ENCODE peak calls at places on chromosomes 7 and 10, in eight cellular contexts. One of them, this sample, is unnamed.

GRCh38 chr7:22565315-22565811 is 65.4 kb upstream of the STEAP1B start:
- DNase-seq in adrenal gland: no peak
- DNase-seq in adipocyte: peak
- DNase-seq in SJCRH30: no peak
- DNase-seq in cardiac muscle cell: peak
- DNase-seq in CD4-positive, alpha-beta memory T cell: no peak
- DNase-seq in GM23248: peak
- DNase-seq in ovary: no peak
- DNase-seq in this sample: no peak

GRCh38 chr10:89301721-89302445 is at the start of gene IFIT2:
- DNase-seq in adrenal gland: peak
- DNase-seq in adipocyte: peak
- DNase-seq in SJCRH30: peak
- DNase-seq in cardiac muscle cell: peak
- DNase-seq in CD4-positive, alpha-beta memory T cell: peak
- DNase-seq in GM23248: peak
- DNase-seq in ovary: peak
- DNase-seq in this sample: peak

GRCh38 chr10:70052462-70053211 is at the start of gene MACROH2A2:
- DNase-seq in adrenal gland: peak
- DNase-seq in adipocyte: peak
- DNase-seq in SJCRH30: peak
- DNase-seq in cardiac muscle cell: peak
- DNase-seq in CD4-positive, alpha-beta memory T cell: no peak
- DNase-seq in GM23248: peak
- DNase-seq in ovary: peak
- DNase-seq in this sample: no peak

GRCh38 chr7:24192701-24193100 is 91.3 kb upstream of the NPY start:
- DNase-seq in adrenal gland: no peak
- DNase-seq in adipocyte: no peak
- DNase-seq in SJCRH30: no peak
- DNase-seq in cardiac muscle cell: no peak
- DNase-seq in CD4-positive, alpha-beta memory T cell: no peak
- DNase-seq in GM23248: no peak
- DNase-seq in ovary: no peak
- DNase-seq in this sample: no peak

GRCh38 chr7:33040803-33041516 is 21.6 kb downstream of the NT5C3A start:
- DNase-seq in adrenal gland: peak
- DNase-seq in adipocyte: peak
- DNase-seq in SJCRH30: no peak
- DNase-seq in cardiac muscle cell: peak
- DNase-seq in CD4-positive, alpha-beta memory T cell: peak
- DNase-seq in GM23248: peak
- DNase-seq in ovary: no peak
- DNase-seq in this sample: no peak

GRCh38 chr10:128463991-128464755 is 337.9 kb upstream of the MKI67 start:
- DNase-seq in adrenal gland: peak
- DNase-seq in adipocyte: peak
- DNase-seq in SJCRH30: peak
- DNase-seq in cardiac muscle cell: peak
- DNase-seq in CD4-positive, alpha-beta memory T cell: peak
- DNase-seq in GM23248: peak
- DNase-seq in ovary: peak
- DNase-seq in this sample: peak

GRCh38 chr10:78302989-78303854 is 269.6 kb downstream of the RPS24 start:
- DNase-seq in adrenal gland: peak
- DNase-seq in adipocyte: peak
- DNase-seq in SJCRH30: peak
- DNase-seq in cardiac muscle cell: peak
- DNase-seq in CD4-positive, alpha-beta memory T cell: peak
- DNase-seq in GM23248: peak
- DNase-seq in ovary: peak
- DNase-seq in this sample: peak

GRCh38 chr7:101121996-101122932 is 4.6 kb upstream of the SERPINE1 start:
- DNase-seq in adrenal gland: peak
- DNase-seq in adipocyte: peak
- DNase-seq in SJCRH30: peak
- DNase-seq in cardiac muscle cell: peak
- DNase-seq in CD4-positive, alpha-beta memory T cell: no peak
- DNase-seq in GM23248: peak
- DNase-seq in ovary: peak
- DNase-seq in this sample: no peak

GRCh38 chr10:75399461-75400162 is 2.0 kb downstream of the ZNF503 start:
- DNase-seq in adrenal gland: peak
- DNase-seq in adipocyte: peak
- DNase-seq in SJCRH30: peak
- DNase-seq in cardiac muscle cell: peak
- DNase-seq in CD4-positive, alpha-beta memory T cell: peak
- DNase-seq in GM23248: peak
- DNase-seq in ovary: peak
- DNase-seq in this sample: no peak

GRCh38 chr7:131159961-131160361 is 167.7 kb upstream of the MKLN1 start:
- DNase-seq in adrenal gland: no peak
- DNase-seq in adipocyte: peak
- DNase-seq in SJCRH30: no peak
- DNase-seq in cardiac muscle cell: peak
- DNase-seq in CD4-positive, alpha-beta memory T cell: no peak
- DNase-seq in GM23248: peak
- DNase-seq in ovary: no peak
- DNase-seq in this sample: no peak

GRCh38 chr7:111113263-111114017 is 22.5 kb downstream of the LRRN3 start:
- DNase-seq in adrenal gland: no peak
- DNase-seq in adipocyte: peak
- DNase-seq in SJCRH30: no peak
- DNase-seq in cardiac muscle cell: peak
- DNase-seq in CD4-positive, alpha-beta memory T cell: no peak
- DNase-seq in GM23248: peak
- DNase-seq in ovary: no peak
- DNase-seq in this sample: no peak

GRCh38 chr10:74586088-74586585 is 240.3 kb upstream of the KAT6B start:
- DNase-seq in adrenal gland: no peak
- DNase-seq in adipocyte: peak
- DNase-seq in SJCRH30: no peak
- DNase-seq in cardiac muscle cell: peak
- DNase-seq in CD4-positive, alpha-beta memory T cell: peak
- DNase-seq in GM23248: peak
- DNase-seq in ovary: no peak
- DNase-seq in this sample: peak

GRCh38 chr10:132696204-132696603 is 89.7 kb downstream of the NKX6-2 start:
- DNase-seq in adrenal gland: no peak
- DNase-seq in adipocyte: no peak
- DNase-seq in SJCRH30: no peak
- DNase-seq in cardiac muscle cell: no peak
- DNase-seq in CD4-positive, alpha-beta memory T cell: no peak
- DNase-seq in GM23248: no peak
- DNase-seq in ovary: no peak
- DNase-seq in this sample: peak

GRCh38 chr10:11595395-11595692 is 16.1 kb downstream of the USP6NL start:
- DNase-seq in adrenal gland: peak
- DNase-seq in adipocyte: peak
- DNase-seq in SJCRH30: no peak
- DNase-seq in cardiac muscle cell: peak
- DNase-seq in CD4-positive, alpha-beta memory T cell: no peak
- DNase-seq in GM23248: peak
- DNase-seq in ovary: no peak
- DNase-seq in this sample: no peak

GRCh38 chr7:105698531-105698930 is 117.2 kb upstream of the EFCAB10 start:
- DNase-seq in adrenal gland: no peak
- DNase-seq in adipocyte: no peak
- DNase-seq in SJCRH30: no peak
- DNase-seq in cardiac muscle cell: no peak
- DNase-seq in CD4-positive, alpha-beta memory T cell: no peak
- DNase-seq in GM23248: no peak
- DNase-seq in ovary: no peak
- DNase-seq in this sample: no peak

GRCh38 chr7:157627033-157627432 is 290.2 kb downstream of the DNAJB6 start:
- DNase-seq in adrenal gland: no peak
- DNase-seq in adipocyte: no peak
- DNase-seq in SJCRH30: no peak
- DNase-seq in cardiac muscle cell: no peak
- DNase-seq in CD4-positive, alpha-beta memory T cell: no peak
- DNase-seq in GM23248: no peak
- DNase-seq in ovary: no peak
- DNase-seq in this sample: no peak

GRCh38 chr10:92595505-92595904 is 2.6 kb downstream of the KIF11 start:
- DNase-seq in adrenal gland: no peak
- DNase-seq in adipocyte: no peak
- DNase-seq in SJCRH30: no peak
- DNase-seq in cardiac muscle cell: no peak
- DNase-seq in CD4-positive, alpha-beta memory T cell: no peak
- DNase-seq in GM23248: no peak
- DNase-seq in ovary: no peak
- DNase-seq in this sample: no peak

GRCh38 chr10:92592761-92593552 is at the start of gene KIF11:
- DNase-seq in adrenal gland: peak
- DNase-seq in adipocyte: peak
- DNase-seq in SJCRH30: peak
- DNase-seq in cardiac muscle cell: peak
- DNase-seq in CD4-positive, alpha-beta memory T cell: peak
- DNase-seq in GM23248: peak
- DNase-seq in ovary: peak
- DNase-seq in this sample: peak

GRCh38 chr10:92593553-92594046 is 670 bp downstream of the KIF11 start:
- DNase-seq in adrenal gland: no peak
- DNase-seq in adipocyte: peak
- DNase-seq in SJCRH30: no peak
- DNase-seq in cardiac muscle cell: peak
- DNase-seq in CD4-positive, alpha-beta memory T cell: no peak
- DNase-seq in GM23248: no peak
- DNase-seq in ovary: no peak
- DNase-seq in this sample: peak

GRCh38 chr10:92591550-92592140 is 1.3 kb upstream of the KIF11 start:
- DNase-seq in adrenal gland: peak
- DNase-seq in adipocyte: peak
- DNase-seq in SJCRH30: no peak
- DNase-seq in cardiac muscle cell: peak
- DNase-seq in CD4-positive, alpha-beta memory T cell: peak
- DNase-seq in GM23248: peak
- DNase-seq in ovary: peak
- DNase-seq in this sample: peak

GRCh38 chr10:92594194-92594593 is 1.3 kb downstream of the KIF11 start:
- DNase-seq in adrenal gland: no peak
- DNase-seq in adipocyte: peak
- DNase-seq in SJCRH30: no peak
- DNase-seq in cardiac muscle cell: no peak
- DNase-seq in CD4-positive, alpha-beta memory T cell: no peak
- DNase-seq in GM23248: peak
- DNase-seq in ovary: no peak
- DNase-seq in this sample: peak
- H3K4me3 ChIP-seq in adrenal gland: no peak
- H3K4me3 ChIP-seq in adipocyte: peak
- H3K4me3 ChIP-seq in SJCRH30: peak
- H3K4me3 ChIP-seq in cardiac muscle cell: peak
- H3K4me3 ChIP-seq in CD4-positive, alpha-beta memory T cell: peak
- H3K4me3 ChIP-seq in GM23248: peak
- H3K4me3 ChIP-seq in ovary: no peak
- H3K4me3 ChIP-seq in this sample: peak

GRCh38 chr7:81770823-81771222 is 976 bp upstream of the HGF start:
- DNase-seq in adrenal gland: no peak
- DNase-seq in adipocyte: no peak
- DNase-seq in SJCRH30: no peak
- DNase-seq in cardiac muscle cell: no peak
- DNase-seq in CD4-positive, alpha-beta memory T cell: no peak
- DNase-seq in GM23248: no peak
- DNase-seq in ovary: no peak
- DNase-seq in this sample: no peak

GRCh38 chr7:81769891-81770818 is at the start of gene HGF:
- DNase-seq in adrenal gland: peak
- DNase-seq in adipocyte: peak
- DNase-seq in SJCRH30: peak
- DNase-seq in cardiac muscle cell: peak
- DNase-seq in CD4-positive, alpha-beta memory T cell: no peak
- DNase-seq in GM23248: peak
- DNase-seq in ovary: peak
- DNase-seq in this sample: no peak

GRCh38 chr7:81768951-81769778 is 682 bp downstream of the HGF start:
- DNase-seq in adrenal gland: no peak
- DNase-seq in adipocyte: no peak
- DNase-seq in SJCRH30: no peak
- DNase-seq in cardiac muscle cell: peak
- DNase-seq in CD4-positive, alpha-beta memory T cell: no peak
- DNase-seq in GM23248: peak
- DNase-seq in ovary: no peak
- DNase-seq in this sample: no peak

DNA sequence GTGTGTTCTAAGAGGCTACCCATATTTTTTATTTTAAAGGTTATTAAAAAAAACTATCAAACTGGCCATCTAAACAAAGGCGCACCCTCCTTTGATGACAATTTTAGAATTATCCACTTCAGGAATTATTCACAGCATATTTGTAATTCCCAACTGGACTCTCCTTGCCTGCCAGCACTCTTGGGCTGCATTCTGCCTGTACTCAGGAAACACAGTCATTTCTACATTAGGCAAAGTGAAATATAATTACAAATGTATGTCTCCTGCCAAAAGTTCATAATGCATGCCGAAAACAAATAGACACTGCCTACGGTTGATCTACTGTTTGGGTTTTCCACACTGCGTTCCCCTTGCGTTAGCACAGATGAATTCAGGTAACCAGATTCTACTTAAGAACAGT is 2.0 kb downstream of the HGF start:
- DNase-seq in adrenal gland: no peak
- DNase-seq in adipocyte: peak
- DNase-seq in SJCRH30: no peak
- DNase-seq in cardiac muscle cell: peak
- DNase-seq in CD4-positive, alpha-beta memory T cell: no peak
- DNase-seq in GM23248: peak
- DNase-seq in ovary: no peak
- DNase-seq in this sample: no peak
- H3K4me3 ChIP-seq in adrenal gland: no peak
- H3K4me3 ChIP-seq in adipocyte: peak
- H3K4me3 ChIP-seq in SJCRH30: no peak
- H3K4me3 ChIP-seq in cardiac muscle cell: no peak
- H3K4me3 ChIP-seq in CD4-positive, alpha-beta memory T cell: no peak
- H3K4me3 ChIP-seq in GM23248: peak
- H3K4me3 ChIP-seq in ovary: no peak
- H3K4me3 ChIP-seq in this sample: no peak

GRCh38 chr7:140082770-140083169 is 20.0 kb upstream of the PARP12 start:
- DNase-seq in adrenal gland: no peak
- DNase-seq in adipocyte: no peak
- DNase-seq in SJCRH30: no peak
- DNase-seq in cardiac muscle cell: no peak
- DNase-seq in CD4-positive, alpha-beta memory T cell: no peak
- DNase-seq in GM23248: no peak
- DNase-seq in ovary: no peak
- DNase-seq in this sample: no peak
- H3K4me3 ChIP-seq in adrenal gland: no peak
- H3K4me3 ChIP-seq in adipocyte: no peak
- H3K4me3 ChIP-seq in SJCRH30: no peak
- H3K4me3 ChIP-seq in cardiac muscle cell: no peak
- H3K4me3 ChIP-seq in CD4-positive, alpha-beta memory T cell: no peak
- H3K4me3 ChIP-seq in GM23248: no peak
- H3K4me3 ChIP-seq in ovary: no peak
- H3K4me3 ChIP-seq in this sample: no peak

DNA sequence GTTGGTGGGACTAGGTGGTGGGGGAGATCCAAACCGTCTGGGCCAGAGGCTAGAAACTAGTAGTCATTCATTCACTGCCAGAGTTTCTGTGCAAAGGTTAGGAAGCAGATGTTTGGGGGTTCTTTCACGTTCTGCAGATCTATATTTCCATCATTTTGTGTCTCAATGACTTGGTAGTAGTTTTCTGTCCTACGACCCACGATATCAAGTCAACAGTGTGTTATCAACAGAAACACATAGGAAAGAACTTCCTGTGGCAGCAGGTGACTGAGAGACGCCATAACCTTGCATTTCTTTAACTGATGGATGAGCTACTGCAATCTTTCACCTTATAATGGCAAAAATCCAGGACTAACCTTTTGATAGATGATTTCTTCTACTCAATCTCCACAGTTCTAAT is 1.8 kb downstream of the CEP55 start:
- DNase-seq in adrenal gland: no peak
- DNase-seq in adipocyte: no peak
- DNase-seq in SJCRH30: no peak
- DNase-seq in cardiac muscle cell: no peak
- DNase-seq in CD4-positive, alpha-beta memory T cell: no peak
- DNase-seq in GM23248: no peak
- DNase-seq in ovary: no peak
- DNase-seq in this sample: peak
- H3K4me3 ChIP-seq in adrenal gland: no peak
- H3K4me3 ChIP-seq in adipocyte: no peak
- H3K4me3 ChIP-seq in SJCRH30: no peak
- H3K4me3 ChIP-seq in cardiac muscle cell: no peak
- H3K4me3 ChIP-seq in CD4-positive, alpha-beta memory T cell: no peak
- H3K4me3 ChIP-seq in GM23248: no peak
- H3K4me3 ChIP-seq in ovary: no peak
- H3K4me3 ChIP-seq in this sample: peak